ENCODE peak calls at places on chromosome 7, in eight cellular contexts. One of them, this sample, is unnamed.

GRCh38 chr7:130741336-130741995 is 7.5 kb upstream of the KLF14 start:
- DNase-seq in endothelial cell of umbilical vein: no peak
- DNase-seq in H9: no peak
- DNase-seq in neural progenitor cell: no peak
- DNase-seq in PC-9: no peak
- DNase-seq in PC-3: no peak
- DNase-seq in fibroblast of lung: no peak
- DNase-seq in SK-N-SH: no peak
- DNase-seq in this sample: no peak

GRCh38 chr7:157044151-157044687 is 33.8 kb upstream of the MNX1 start:
- DNase-seq in fibroblast of lung: peak; percentile 6
- DNase-seq in endothelial cell of umbilical vein: no peak
- DNase-seq in neural progenitor cell: no peak
- DNase-seq in PC-9: no peak
- DNase-seq in H9: no peak
- DNase-seq in PC-3: no peak
- DNase-seq in SK-N-SH: no peak
- DNase-seq in this sample: no peak

GRCh38 chr7:126856691-126857291 is 395.9 kb downstream of the GRM8 start:
- DNase-seq in PC-9: no peak
- DNase-seq in SK-N-SH: no peak
- DNase-seq in endothelial cell of umbilical vein: peak; percentile 4
- DNase-seq in PC-3: peak; percentile 12
- DNase-seq in neural progenitor cell: peak; percentile 70
- DNase-seq in fibroblast of lung: no peak
- DNase-seq in H9: no peak
- DNase-seq in this sample: no peak

GRCh38 chr7:30596043-30596641 is 1.5 kb downstream of the GARS1 start:
- DNase-seq in endothelial cell of umbilical vein: peak; percentile 43
- DNase-seq in PC-3: peak; percentile 36
- DNase-seq in PC-9: peak; percentile 26
- DNase-seq in neural progenitor cell: peak; percentile 15
- DNase-seq in H9: no peak
- DNase-seq in SK-N-SH: peak; percentile 60
- DNase-seq in fibroblast of lung: peak; percentile 63
- DNase-seq in this sample: no peak

GRCh38 chr7:1811850-1812692 is 142.0 kb downstream of the ELFN1 start:
- DNase-seq in endothelial cell of umbilical vein: no peak
- DNase-seq in PC-9: no peak
- DNase-seq in H9: no peak
- DNase-seq in fibroblast of lung: no peak
- DNase-seq in SK-N-SH: peak; percentile 90
- DNase-seq in PC-3: peak; percentile 6
- DNase-seq in neural progenitor cell: peak; percentile 83
- DNase-seq in this sample: no peak

GRCh38 chr7:27641576-27642230 is 21.0 kb downstream of the HIBADH start:
- DNase-seq in PC-9: no peak
- DNase-seq in neural progenitor cell: no peak
- DNase-seq in H9: no peak
- DNase-seq in SK-N-SH: no peak
- DNase-seq in endothelial cell of umbilical vein: no peak
- DNase-seq in PC-3: peak; percentile 30
- DNase-seq in fibroblast of lung: no peak
- DNase-seq in this sample: no peak

GRCh38 chr7:18228686-18229085 is 201.0 kb upstream of the PRPS1L1 start:
- DNase-seq in endothelial cell of umbilical vein: no peak
- DNase-seq in fibroblast of lung: no peak
- DNase-seq in PC-9: no peak
- DNase-seq in neural progenitor cell: no peak
- DNase-seq in H9: no peak
- DNase-seq in PC-3: no peak
- DNase-seq in SK-N-SH: no peak
- DNase-seq in this sample: no peak

GRCh38 chr7:151570366-151570915 is 50.7 kb upstream of the RHEB start:
- DNase-seq in SK-N-SH: no peak
- DNase-seq in endothelial cell of umbilical vein: peak; percentile 61
- DNase-seq in neural progenitor cell: no peak
- DNase-seq in PC-3: peak; percentile 52
- DNase-seq in PC-9: no peak
- DNase-seq in H9: no peak
- DNase-seq in fibroblast of lung: peak; percentile 69
- DNase-seq in this sample: no peak

GRCh38 chr7:115840702-115841101 is 189.9 kb downstream of the TFEC start:
- DNase-seq in SK-N-SH: no peak
- DNase-seq in neural progenitor cell: no peak
- DNase-seq in endothelial cell of umbilical vein: no peak
- DNase-seq in H9: no peak
- DNase-seq in PC-9: no peak
- DNase-seq in fibroblast of lung: no peak
- DNase-seq in PC-3: no peak
- DNase-seq in this sample: no peak

GRCh38 chr7:104955276-104955675 is 58.7 kb upstream of the KMT2E start:
- DNase-seq in endothelial cell of umbilical vein: no peak
- DNase-seq in neural progenitor cell: no peak
- DNase-seq in PC-9: no peak
- DNase-seq in H9: no peak
- DNase-seq in PC-3: no peak
- DNase-seq in fibroblast of lung: no peak
- DNase-seq in SK-N-SH: no peak
- DNase-seq in this sample: no peak

DNA sequence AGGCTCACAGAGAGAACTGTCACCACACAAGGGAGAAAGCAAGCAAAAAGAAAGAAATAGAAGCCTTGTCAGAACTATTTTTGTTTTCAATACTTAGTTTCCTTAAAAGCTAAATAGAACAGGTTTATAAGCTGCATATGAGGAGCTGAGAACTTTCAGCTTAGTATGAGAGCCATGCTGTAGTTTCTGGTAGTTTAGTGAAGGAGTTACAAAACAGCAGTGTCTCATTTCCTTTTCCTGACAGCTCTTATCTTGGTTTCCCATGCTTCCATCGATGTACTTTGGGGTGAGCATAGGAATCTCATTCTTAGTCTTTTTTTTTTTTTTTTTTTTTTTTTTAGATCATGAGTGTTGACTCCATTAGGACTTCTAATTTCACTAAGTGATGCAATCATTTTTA is 8.7 kb upstream of the CHRM2 start:
- DNase-seq in PC-3: no peak
- DNase-seq in fibroblast of lung: no peak
- DNase-seq in PC-9: no peak
- DNase-seq in H9: no peak
- DNase-seq in neural progenitor cell: no peak
- DNase-seq in endothelial cell of umbilical vein: peak; percentile 87
- DNase-seq in SK-N-SH: no peak
- DNase-seq in this sample: peak; percentile 17
- H3K4me2 ChIP-seq in PC-3: no peak overlapping the region
- H3K4me2 ChIP-seq in fibroblast of lung: no peak overlapping the region
- H3K4me2 ChIP-seq in PC-9: no peak overlapping the region
- H3K4me2 ChIP-seq in H9: no peak overlapping the region
- H3K4me2 ChIP-seq in neural progenitor cell: no peak overlapping the region
- H3K4me2 ChIP-seq in endothelial cell of umbilical vein: peak overlapping the region; percentile 43
- H3K4me2 ChIP-seq in SK-N-SH: no peak overlapping the region
- H3K4me2 ChIP-seq in this sample: no peak overlapping the region

DNA sequence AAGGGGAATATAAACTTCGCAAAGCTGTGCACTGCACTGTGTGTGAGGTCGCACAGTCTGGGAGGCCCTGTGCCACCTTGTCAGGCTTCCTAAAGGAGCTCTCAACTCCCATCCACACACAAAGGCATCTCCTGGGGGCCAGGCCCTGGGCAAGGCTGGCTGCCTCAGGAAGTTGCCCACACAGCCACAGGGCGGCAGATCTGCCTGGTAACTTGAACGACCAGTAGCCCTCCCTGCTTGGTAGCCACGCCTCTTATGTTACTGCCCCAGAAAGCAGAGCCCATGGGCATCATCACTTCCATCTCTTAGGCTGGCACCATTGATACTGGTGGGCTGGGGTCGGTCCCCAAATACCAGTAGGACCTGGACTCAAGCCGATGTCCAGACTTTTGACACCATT is 82.8 kb downstream of the HECW1 start:
- DNase-seq in fibroblast of lung: no peak
- DNase-seq in endothelial cell of umbilical vein: no peak
- DNase-seq in PC-3: no peak
- DNase-seq in SK-N-SH: no peak
- DNase-seq in neural progenitor cell: no peak
- DNase-seq in PC-9: no peak
- DNase-seq in H9: no peak
- DNase-seq in this sample: no peak
- H2AFZ ChIP-seq in fibroblast of lung: no peak overlapping the region
- H2AFZ ChIP-seq in endothelial cell of umbilical vein: no peak overlapping the region
- H2AFZ ChIP-seq in PC-3: no peak overlapping the region
- H2AFZ ChIP-seq in SK-N-SH: no peak overlapping the region
- H2AFZ ChIP-seq in neural progenitor cell: no peak overlapping the region
- H2AFZ ChIP-seq in PC-9: no peak overlapping the region
- H2AFZ ChIP-seq in H9: no peak overlapping the region
- H2AFZ ChIP-seq in this sample: no peak overlapping the region

GRCh38 chr7:51477819-51478218 is 161.2 kb upstream of the COBL start:
- DNase-seq in PC-9: no peak
- DNase-seq in endothelial cell of umbilical vein: no peak
- DNase-seq in PC-3: no peak
- DNase-seq in H9: no peak
- DNase-seq in neural progenitor cell: no peak
- DNase-seq in SK-N-SH: no peak
- DNase-seq in fibroblast of lung: no peak
- DNase-seq in this sample: no peak

GRCh38 chr7:51477323-51477722 is 160.7 kb upstream of the COBL start:
- DNase-seq in endothelial cell of umbilical vein: no peak
- DNase-seq in PC-3: no peak
- DNase-seq in H9: no peak
- DNase-seq in fibroblast of lung: no peak
- DNase-seq in SK-N-SH: no peak
- DNase-seq in neural progenitor cell: no peak
- DNase-seq in PC-9: no peak
- DNase-seq in this sample: no peak

GRCh38 chr7:51482976-51483375 is 166.4 kb upstream of the COBL start:
- DNase-seq in fibroblast of lung: no peak
- DNase-seq in neural progenitor cell: peak; percentile 68
- DNase-seq in SK-N-SH: no peak
- DNase-seq in H9: no peak
- DNase-seq in endothelial cell of umbilical vein: no peak
- DNase-seq in PC-9: no peak
- DNase-seq in PC-3: no peak
- DNase-seq in this sample: no peak

GRCh38 chr7:51481421-51481820 is 164.8 kb upstream of the COBL start:
- DNase-seq in endothelial cell of umbilical vein: no peak
- DNase-seq in neural progenitor cell: no peak
- DNase-seq in fibroblast of lung: no peak
- DNase-seq in SK-N-SH: no peak
- DNase-seq in PC-9: no peak
- DNase-seq in PC-3: no peak
- DNase-seq in H9: no peak
- DNase-seq in this sample: no peak
- H3K4me2 ChIP-seq in endothelial cell of umbilical vein: no peak overlapping the region
- H3K4me2 ChIP-seq in neural progenitor cell: no peak overlapping the region
- H3K4me2 ChIP-seq in fibroblast of lung: no peak overlapping the region
- H3K4me2 ChIP-seq in SK-N-SH: no peak overlapping the region
- H3K4me2 ChIP-seq in PC-9: no peak overlapping the region
- H3K4me2 ChIP-seq in PC-3: no peak overlapping the region
- H3K4me2 ChIP-seq in H9: no peak overlapping the region
- H3K4me2 ChIP-seq in this sample: no peak overlapping the region

GRCh38 chr7:50303082-50303893 is 1.2 kb upstream of the IKZF1 start:
- DNase-seq in fibroblast of lung: no peak
- DNase-seq in PC-3: no peak
- DNase-seq in PC-9: no peak
- DNase-seq in H9: peak; percentile 60
- DNase-seq in SK-N-SH: peak; percentile 19
- DNase-seq in neural progenitor cell: peak; percentile 34
- DNase-seq in endothelial cell of umbilical vein: no peak
- DNase-seq in this sample: no peak
- H2AFZ ChIP-seq in fibroblast of lung: no peak overlapping the region
- H2AFZ ChIP-seq in PC-3: no peak overlapping the region
- H2AFZ ChIP-seq in PC-9: no peak overlapping the region
- H2AFZ ChIP-seq in H9: no peak overlapping the region
- H2AFZ ChIP-seq in SK-N-SH: no peak overlapping the region
- H2AFZ ChIP-seq in neural progenitor cell: peak overlapping the region; percentile 92
- H2AFZ ChIP-seq in endothelial cell of umbilical vein: no peak overlapping the region
- H2AFZ ChIP-seq in this sample: no peak overlapping the region

DNA sequence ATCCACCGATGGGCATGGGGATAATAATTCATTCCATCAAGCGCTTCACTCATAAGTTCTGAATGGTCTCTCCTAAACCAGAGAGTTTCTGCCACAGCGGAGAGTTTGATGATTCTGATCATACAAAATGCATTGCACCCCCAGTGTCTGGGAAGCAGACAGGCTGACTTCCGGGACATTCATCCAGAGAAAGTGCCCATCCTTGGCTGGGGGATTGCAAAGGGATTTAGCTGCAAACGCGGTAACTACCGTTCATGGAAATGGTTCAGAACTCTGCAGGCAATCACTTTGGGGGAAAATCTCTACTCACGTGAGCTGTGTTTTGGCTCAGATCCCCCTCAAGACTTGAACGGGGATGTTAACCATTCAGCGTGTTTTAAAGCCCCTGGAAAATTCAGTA is 33.4 kb upstream of the CALN1 start:
- DNase-seq in PC-3: no peak
- DNase-seq in H9: no peak
- DNase-seq in SK-N-SH: no peak
- DNase-seq in PC-9: no peak
- DNase-seq in fibroblast of lung: no peak
- DNase-seq in neural progenitor cell: no peak
- DNase-seq in endothelial cell of umbilical vein: no peak
- DNase-seq in this sample: no peak
- H3K4me2 ChIP-seq in PC-3: no peak overlapping the region
- H3K4me2 ChIP-seq in H9: no peak overlapping the region
- H3K4me2 ChIP-seq in SK-N-SH: no peak overlapping the region
- H3K4me2 ChIP-seq in PC-9: no peak overlapping the region
- H3K4me2 ChIP-seq in fibroblast of lung: no peak overlapping the region
- H3K4me2 ChIP-seq in neural progenitor cell: no peak overlapping the region
- H3K4me2 ChIP-seq in endothelial cell of umbilical vein: no peak overlapping the region
- H3K4me2 ChIP-seq in this sample: no peak overlapping the region

DNA sequence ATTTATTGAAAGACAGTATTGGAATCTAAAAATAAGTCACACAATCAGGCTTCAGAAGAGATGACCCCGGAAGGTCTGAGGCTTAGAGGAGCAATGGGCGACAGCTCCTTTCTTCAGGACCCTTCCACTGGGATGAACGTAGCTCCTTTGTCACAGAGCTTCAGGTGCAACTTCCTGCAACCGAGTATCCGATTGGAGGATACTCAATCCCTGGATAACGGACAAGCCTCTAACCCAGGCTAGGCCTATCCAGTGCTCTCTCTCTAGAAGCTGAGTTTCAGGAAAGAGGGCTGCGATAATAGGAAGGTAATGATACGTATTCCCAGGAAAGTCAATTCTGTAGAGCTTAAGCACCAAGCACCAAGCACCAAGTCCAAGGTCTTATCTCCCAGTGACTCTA is 349.4 kb upstream of the NPSR1 start:
- DNase-seq in SK-N-SH: no peak
- DNase-seq in endothelial cell of umbilical vein: no peak
- DNase-seq in fibroblast of lung: no peak
- DNase-seq in neural progenitor cell: no peak
- DNase-seq in PC-3: no peak
- DNase-seq in PC-9: no peak
- DNase-seq in H9: no peak
- DNase-seq in this sample: no peak
- H2AFZ ChIP-seq in SK-N-SH: no peak overlapping the region
- H2AFZ ChIP-seq in endothelial cell of umbilical vein: no peak overlapping the region
- H2AFZ ChIP-seq in fibroblast of lung: no peak overlapping the region
- H2AFZ ChIP-seq in neural progenitor cell: no peak overlapping the region
- H2AFZ ChIP-seq in PC-3: no peak overlapping the region
- H2AFZ ChIP-seq in PC-9: no peak overlapping the region
- H2AFZ ChIP-seq in H9: no peak overlapping the region
- H2AFZ ChIP-seq in this sample: no peak overlapping the region